ENCODE peak calls at places on chromosomes 1 and 21, in ten cellular contexts. K, V, Y, R, Q, C, L, D, F and X are unnamed samples.

GRCh38 chr1:51284487-51284954 is 45.8 kb downstream of the TTC39A start:
- DNase-seq in K (peak; percentile 68), V (peak; percentile 68), Y (no peak), R (no peak), Q (peak; percentile 71), C (peak; percentile 33), L (peak; percentile 57), D (peak; percentile 76), F (no peak), X (no peak)

GRCh38 chr1:164685247-164685646 is 126.3 kb downstream of the PBX1 start:
- DNase-seq in K (no peak), V (no peak), Y (no peak), R (no peak), Q (no peak), C (no peak), L (no peak), D (no peak), F (no peak), X (no peak)

GRCh38 chr1:102434421-102434820 is 437.7 kb upstream of the OLFM3 start:
- DNase-seq in K (peak; percentile 1), V (peak; percentile 53), Y (peak; percentile 46), R (no peak), Q (peak; percentile 58), C (no peak), L (peak; percentile 4), D (no peak), F (peak; percentile 0), X (peak; percentile 7)

GRCh38 chr1:69377507-69377906 is 190.2 kb upstream of the LRRC7 start:
- DNase-seq in K (no peak), V (no peak), Y (no peak), R (no peak), Q (no peak), C (no peak), L (no peak), D (no peak), F (no peak), X (no peak)

GRCh38 chr1:28737245-28738137 is 751 bp downstream of the YTHDF2 start:
- DNase-seq in K (peak; percentile 56), V (peak; percentile 27), Y (peak; percentile 70), R (peak; percentile 74), Q (peak; percentile 52), C (peak; percentile 56), L (peak; percentile 70), D (peak; percentile 26), F (peak; percentile 38), X (peak; percentile 90)

GRCh38 chr1:9281907-9282306 is 10.8 kb upstream of the SPSB1 start:
- DNase-seq in K (peak; percentile 25), V (no peak), Y (no peak), R (no peak), Q (no peak), C (no peak), L (no peak), D (no peak), F (no peak), X (peak; percentile 61)

GRCh38 chr1:68111804-68112436 is 61.5 kb upstream of the DIRAS3 start:
- DNase-seq in K (peak; percentile 85), V (peak; percentile 93), Y (peak; percentile 17), R (no peak), Q (peak; percentile 70), C (peak; percentile 64), L (no peak), D (peak; percentile 68), F (no peak), X (peak; percentile 27)

GRCh38 chr1:63305043-63305442 is 17.3 kb upstream of the FOXD3 start:
- DNase-seq in K (no peak), V (no peak), Y (no peak), R (no peak), Q (no peak), C (no peak), L (no peak), D (no peak), F (no peak), X (no peak)

GRCh38 chr1:192575499-192576189 is at the start of gene RGS1:
- DNase-seq in K (peak; percentile 57), V (no peak), Y (no peak), R (peak; percentile 84), Q (no peak), C (peak; percentile 76), L (peak; percentile 57), D (no peak), F (peak; percentile 29), X (no peak)

GRCh38 chr1:26289158-26290059 is 9.5 kb downstream of the SH3BGRL3 start:
- DNase-seq in K (no peak), V (no peak), Y (no peak), R (peak; percentile 68), Q (peak; percentile 47), C (peak; percentile 65), L (peak; percentile 77), D (no peak), F (peak; percentile 62), X (peak; percentile 50)

GRCh38 chr1:205069371-205070125 is 14.7 kb downstream of the TMEM81 start:
- DNase-seq in K (no peak), V (no peak), Y (no peak), R (no peak), Q (no peak), C (no peak), L (no peak), D (no peak), F (no peak), X (no peak)

GRCh38 chr1:150696151-150696550 is 803 bp downstream of the GOLPH3L start:
- DNase-seq in K (no peak), V (no peak), Y (no peak), R (no peak), Q (no peak), C (no peak), L (no peak), D (no peak), F (no peak), X (no peak)

GRCh38 chr1:9822897-9823692 is 670 bp downstream of the CLSTN1 start:
- DNase-seq in K (no peak), V (no peak), Y (peak; percentile 33), R (peak; percentile 62), Q (peak; percentile 33), C (peak; percentile 35), L (peak; percentile 62), D (no peak), F (peak; percentile 37), X (peak; percentile 76)

GRCh38 chr1:95115708-95116137 is 1.4 kb upstream of the TLCD4 start:
- DNase-seq in K (no peak), V (no peak), Y (no peak), R (no peak), Q (no peak), C (no peak), L (no peak), D (peak; percentile 16), F (no peak), X (no peak)

GRCh38 chr1:64093941-64094340 is 109.5 kb upstream of the UBE2U start:
- DNase-seq in K (peak; percentile 36), V (no peak), Y (no peak), R (no peak), Q (no peak), C (no peak), L (no peak), D (no peak), F (no peak), X (no peak)

GRCh38 chr21:38352536-38353219 is 95.9 kb downstream of the KCNJ15 start:
- DNase-seq in K (peak; percentile 66), V (peak; percentile 74), Y (peak; percentile 77), R (no peak), Q (peak; percentile 65), C (peak; percentile 59), L (peak; percentile 52), D (peak; percentile 61), F (peak; percentile 13), X (peak; percentile 84)

GRCh38 chr1:41461790-41462679 is 22.4 kb downstream of the EDN2 start:
- DNase-seq in K (no peak), V (no peak), Y (no peak), R (no peak), Q (no peak), C (peak; percentile 14), L (no peak), D (no peak), F (no peak), X (no peak)

GRCh38 chr1:199859525-199859924 is 168.0 kb upstream of the NR5A2 start:
- DNase-seq in K (peak; percentile 87), V (peak; percentile 81), Y (no peak), R (no peak), Q (peak; percentile 27), C (no peak), L (no peak), D (no peak), F (no peak), X (no peak)

GRCh38 chr21:22791986-22792560 is 1793.9 kb downstream of the NCAM2 start:
- DNase-seq in K (peak; percentile 32), V (peak; percentile 38), Y (no peak), R (no peak), Q (peak; percentile 68), C (no peak), L (peak; percentile 18), D (peak; percentile 26), F (no peak), X (peak; percentile 38)

GRCh38 chr1:89523597-89524368 is 846 bp upstream of the LRRC8B start:
- DNase-seq in K (no peak), V (peak; percentile 4), Y (peak; percentile 28), R (no peak), Q (peak; percentile 74), C (peak; percentile 61), L (peak; percentile 62), D (peak; percentile 55), F (peak; percentile 73), X (peak; percentile 65)

GRCh38 chr1:32392358-32392757 is 1.9 kb downstream of the BSDC1 start:
- DNase-seq in K (peak; percentile 90), V (no peak), Y (no peak), R (no peak), Q (no peak), C (no peak), L (no peak), D (no peak), F (no peak), X (no peak)

GRCh38 chr1:168341576-168341975 is 60.9 kb downstream of the TBX19 start:
- DNase-seq in K (no peak), V (no peak), Y (no peak), R (no peak), Q (no peak), C (no peak), L (no peak), D (no peak), F (no peak), X (no peak)

GRCh38 chr1:8541961-8542521 is 224.1 kb downstream of the SLC45A1 start:
- DNase-seq in K (peak; percentile 82), V (no peak), Y (no peak), R (no peak), Q (no peak), C (no peak), L (no peak), D (no peak), F (no peak), X (no peak)

GRCh38 chr1:56080123-56080522 is 499.2 kb downstream of the PLPP3 start:
- DNase-seq in K (no peak), V (peak; percentile 74), Y (no peak), R (no peak), Q (no peak), C (no peak), L (no peak), D (no peak), F (no peak), X (no peak)